ENCODE peak calls at places on chromosomes 6 and 20, in seven cellular contexts. Z, P, V, H, J, E and S are unnamed samples. For H3K4me1, the result is how much of the 10 kb centered on the place peaks cover.

GRCh38 chr20:12110274-12110673 is 192.6 kb downstream of the BTBD3 start:
- DNase-seq in Z (no peak), J (no peak), P (no peak), E (no peak), H (no peak), V (no peak), S (no peak)

GRCh38 chr6:31634131-31634530 is 13.6 kb downstream of the PRRC2A start:
- DNase-seq in E (no peak), H (no peak), Z (peak), J (no peak), V (no peak), P (no peak), S (no peak)

GRCh38 chr6:36847152-36847551 is 7.9 kb upstream of the CPNE5 start:
- DNase-seq in H (no peak), J (no peak), E (no peak), Z (no peak), V (no peak), P (no peak), S (no peak)

GRCh38 chr6:106356382-106356781 is 4.1 kb upstream of the CRYBG1 start:
- DNase-seq in V (no peak), J (no peak), E (no peak), P (no peak), Z (peak), H (no peak), S (no peak)

GRCh38 chr6:1535295-1535694 is 74.4 kb upstream of the FOXC1 start:
- DNase-seq in P (no peak), Z (peak), E (peak), V (no peak), H (no peak), J (no peak), S (no peak)

GRCh38 chr6:165987483-165988305 is 180.0 kb downstream of the TBXT start:
- DNase-seq in V (peak), P (peak), J (no peak), Z (peak), E (peak), H (peak), S (peak)

GRCh38 chr6:44649365-44650025 is 262.0 kb downstream of the CDC5L start:
- DNase-seq in E (no peak), Z (peak), J (no peak), P (no peak), V (peak), H (no peak), S (no peak)

GRCh38 chr20:37749620-37750403 is 56.0 kb downstream of the CTNNBL1 start:
- DNase-seq in E (no peak), Z (no peak), J (no peak), P (no peak), H (no peak), V (no peak), S (no peak)

GRCh38 chr6:155850408-155850841 is 394.8 kb upstream of the NOX3 start:
- DNase-seq in Z (peak), V (peak), H (no peak), P (no peak), J (no peak), E (no peak), S (no peak)

GRCh38 chr6:92810913-92811312 is 608.4 kb downstream of the EPHA7 start:
- DNase-seq in J (no peak), Z (peak), V (peak), P (no peak), H (peak), E (peak), S (no peak)

GRCh38 chr6:42777126-42777822 is 4.6 kb upstream of the BICRAL start:
- DNase-seq in H (no peak), Z (peak), J (no peak), P (no peak), V (peak), E (no peak), S (no peak)

GRCh38 chr6:140300331-140300730 is 925.9 kb upstream of the CITED2 start:
- DNase-seq in J (no peak), H (no peak), P (no peak), Z (no peak), V (no peak), E (no peak), S (no peak)

GRCh38 chr6:136586295-136586694 is 36.1 kb upstream of the MAP7 start:
- DNase-seq in Z (peak), H (no peak), J (no peak), V (peak), E (no peak), P (no peak), S (no peak)

GRCh38 chr6:159311618-159312017 is 142.4 kb downstream of the FNDC1 start:
- DNase-seq in V (no peak), H (no peak), E (peak), P (no peak), J (peak), Z (peak), S (no peak)

GRCh38 chr20:60210779-60211617 is 252.8 kb downstream of the CDH26 start:
- DNase-seq in J (peak), P (peak), E (peak), Z (peak), V (peak), H (peak), S (peak)

GRCh38 chr20:22740829-22741228 is 156.5 kb upstream of the FOXA2 start:
- DNase-seq in Z (no peak), P (no peak), J (no peak), E (no peak), H (no peak), V (no peak), S (no peak)

GRCh38 chr6:112571886-112572285 is 224.8 kb downstream of the RFPL4B start:
- DNase-seq in V (peak), E (no peak), H (no peak), P (no peak), Z (peak), J (no peak), S (no peak)

GRCh38 chr20:58550661-58551060 is 35.5 kb upstream of the APCDD1L start:
- DNase-seq in H (peak), V (peak), E (no peak), Z (peak), J (peak), P (no peak), S (no peak)

GRCh38 chr6:45678063-45678620 is 300.4 kb upstream of the SUPT3H start:
- DNase-seq in E (no peak), J (peak), V (peak), P (no peak), Z (no peak), H (no peak), S (no peak)
- H3K4me1 ChIP-seq in E (under half), J (under half), V (under half), P (under half), Z (under half), H (under half), S (under half)

DNA sequence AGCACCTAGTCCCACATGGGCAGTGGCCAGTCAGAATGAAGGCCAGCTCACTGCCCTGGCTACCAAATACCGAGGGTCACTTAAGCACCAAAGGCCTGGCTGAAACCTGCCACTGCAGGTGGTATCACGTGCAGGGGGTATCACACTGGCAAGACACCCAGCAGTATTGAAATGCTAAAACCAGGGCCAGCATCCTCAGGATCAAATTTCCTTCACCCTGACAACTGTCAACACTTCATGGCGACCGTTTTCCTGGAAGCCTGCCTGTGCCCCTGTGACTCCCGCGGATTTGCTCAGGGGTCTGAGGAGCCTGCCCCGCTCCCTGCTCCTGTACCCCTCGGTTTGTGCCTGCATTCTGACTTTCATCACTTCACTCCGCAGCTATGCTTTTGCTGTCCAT is 151.1 kb downstream of the TTLL2 start:
- DNase-seq in P (no peak), E (no peak), H (no peak), V (no peak), Z (no peak), J (no peak), S (no peak)
- H3K27ac ChIP-seq in P (no peak), E (no peak), H (no peak), V (no peak), Z (no peak), J (no peak), S (no peak)

DNA sequence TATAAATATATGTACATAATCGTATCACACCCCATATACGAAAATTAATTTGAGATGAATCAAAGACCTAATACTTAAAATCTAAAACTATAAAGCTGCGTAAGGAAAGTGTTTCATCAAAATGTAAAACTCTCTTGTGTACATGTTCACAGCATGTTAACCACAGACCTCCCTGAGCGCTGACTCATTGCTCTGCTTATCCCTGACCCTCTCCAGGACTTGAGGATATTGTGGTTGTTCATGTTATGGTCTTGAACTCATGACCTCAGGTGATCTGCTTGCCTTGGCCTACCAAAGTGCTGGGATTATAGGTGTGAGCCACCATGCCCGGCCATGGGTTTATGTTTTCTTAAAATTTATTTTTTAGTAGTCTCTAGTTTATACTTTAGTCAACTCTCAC is 14.2 kb downstream of the FAM83B start:
- DNase-seq in E (no peak), J (no peak), V (peak), Z (no peak), P (no peak), H (no peak), S (no peak)
- H3K4me1 ChIP-seq in E (under half), J (under half), V (under half), Z (under half), P (under half), H (under half), S (under half)

GRCh38 chr20:10641893-10642292 is 31.9 kb downstream of the JAG1 start:
- DNase-seq in E (no peak), V (no peak), P (no peak), Z (no peak), J (no peak), H (no peak), S (no peak)

GRCh38 chr20:10643560-10643873 is 30.3 kb downstream of the JAG1 start:
- DNase-seq in V (no peak), E (no peak), H (no peak), J (no peak), Z (no peak), P (no peak), S (no peak)

GRCh38 chr20:10641467-10641866 is 32.3 kb downstream of the JAG1 start:
- DNase-seq in P (no peak), V (no peak), H (no peak), Z (no peak), J (no peak), E (no peak), S (no peak)

GRCh38 chr20:10644458-10645204 is 29.2 kb downstream of the JAG1 start:
- DNase-seq in E (peak), V (no peak), H (no peak), J (no peak), Z (no peak), P (no peak), S (no peak)

DNA sequence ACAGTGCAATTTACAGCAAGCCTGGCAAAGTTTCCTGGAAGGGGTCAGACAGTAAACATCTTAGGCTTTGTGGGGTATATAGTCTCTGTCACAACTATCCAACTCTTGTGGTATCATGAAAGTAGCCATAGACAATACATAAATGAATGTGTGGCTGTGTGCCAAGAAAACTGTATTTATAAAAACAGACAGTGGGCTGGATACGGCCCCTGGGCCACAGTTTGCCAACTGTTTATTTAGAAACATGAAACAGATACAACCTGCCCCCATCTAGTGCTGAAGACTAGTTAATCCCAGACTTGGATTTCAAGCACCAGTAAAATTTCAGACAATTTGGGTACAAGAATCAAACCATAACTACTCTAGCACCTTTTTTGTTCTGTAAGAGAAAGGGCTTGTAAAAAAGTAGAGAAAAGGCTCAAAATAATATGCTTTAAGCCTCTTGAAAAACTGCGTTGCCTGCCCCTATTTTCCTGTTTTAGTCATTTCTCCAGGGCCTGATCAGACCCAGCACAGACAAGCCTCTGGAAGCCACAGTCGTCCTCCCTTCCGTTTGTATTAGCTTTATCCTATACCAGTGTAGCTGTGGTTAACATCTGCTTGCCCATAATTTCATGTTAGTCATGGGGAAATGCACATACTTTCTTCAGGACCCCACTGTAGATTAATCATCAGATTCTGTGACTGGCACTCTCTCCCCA is 30.8 kb downstream of the JAG1 start:
- DNase-seq in P (no peak), E (no peak), H (no peak), J (no peak), Z (no peak), V (no peak), S (no peak)
- H3K27ac ChIP-seq in P (no peak), E (no peak), H (no peak), J (no peak), Z (no peak), V (no peak), S (peak)

DNA sequence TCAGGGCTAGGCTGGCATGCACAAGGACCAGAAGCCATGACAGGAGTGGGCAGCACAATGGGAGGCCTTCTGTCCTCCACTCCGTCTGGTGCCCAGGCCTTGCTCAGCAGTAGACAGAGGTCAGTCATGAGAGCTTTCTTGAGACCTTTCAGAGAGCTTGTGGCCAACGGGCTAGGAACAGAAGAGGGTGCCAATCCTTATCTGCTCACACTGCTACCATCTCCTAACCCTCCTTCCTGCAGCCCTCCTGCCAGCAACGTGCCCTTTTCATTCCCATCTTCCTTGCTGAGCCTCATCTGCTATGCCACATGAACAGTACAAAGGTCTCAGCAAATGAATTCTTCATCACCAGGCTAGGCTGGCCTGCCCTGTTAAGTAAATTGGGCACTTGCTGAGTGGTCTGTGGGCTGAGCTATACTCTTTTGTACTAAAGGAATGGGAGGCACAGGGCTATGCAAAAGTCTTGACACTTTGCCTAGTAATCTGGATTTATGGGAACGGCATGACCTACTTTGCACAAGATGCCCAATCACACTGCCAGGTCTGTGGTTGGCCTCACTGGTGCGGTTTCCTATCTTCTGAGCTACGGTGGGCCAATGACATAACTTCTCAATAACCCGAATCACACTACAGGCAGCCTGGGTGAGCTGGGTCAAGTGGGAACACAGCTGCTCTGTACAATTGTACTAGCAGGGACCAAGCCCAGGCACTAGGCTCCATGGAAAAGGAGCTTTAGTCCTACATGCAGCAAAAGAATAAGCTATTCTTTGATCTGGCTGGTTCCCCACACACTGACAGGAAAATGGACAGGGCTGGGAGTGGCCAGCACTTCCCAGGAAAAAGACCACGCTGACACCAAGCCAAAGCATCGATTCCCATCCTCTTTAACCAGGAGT is 47.8 kb downstream of the ELOVL5 start:
- DNase-seq in E (no peak), P (no peak), V (no peak), H (peak), Z (peak), J (no peak), S (no peak)
- H3K4me1 ChIP-seq in E (under half), P (under half), V (under half), H (half or more), Z (under half), J (half or more), S (under half)